ENCODE peak calls at places on chromosomes 6 and 20, in seven cellular contexts. N, G, M, W, O, U and J are unnamed samples.
A peak's percentile ranks its signal among the peaks of the same experiment; 100 is the strongest.

GRCh38 chr6:87722831-87723726 is 21.0 kb upstream of the AKIRIN2 start:
- DNase-seq in N (peak; percentile 75), W (peak; percentile 77), U (peak; percentile 51), M (peak; percentile 92), G (peak; percentile 66), O (peak; percentile 92), J (peak; percentile 84)

GRCh38 chr20:433300-433975 is 25.3 kb downstream of the RBCK1 start:
- DNase-seq in M (no peak), U (no peak), G (no peak), O (no peak), N (no peak), W (peak; percentile 86), J (no peak)

GRCh38 chr6:133430530-133430929 is 189.4 kb downstream of the EYA4 start:
- DNase-seq in W (no peak), N (no peak), G (no peak), M (no peak), U (no peak), O (no peak), J (no peak)

GRCh38 chr20:14826926-14827325 is 489.5 kb upstream of the FLRT3 start:
- DNase-seq in N (no peak), W (no peak), G (no peak), U (no peak), M (no peak), O (no peak), J (no peak)

GRCh38 chr6:151425561-151425960 is 26.4 kb downstream of the RMND1 start:
- DNase-seq in M (no peak), W (no peak), G (no peak), U (no peak), O (no peak), N (no peak), J (no peak)

GRCh38 chr6:167136376-167136775 is 13.5 kb downstream of the CCR6 start:
- DNase-seq in G (no peak), U (no peak), N (no peak), W (no peak), M (no peak), O (no peak), J (no peak)

GRCh38 chr20:12906401-12906800 is 102.4 kb upstream of the SPTLC3 start:
- DNase-seq in M (no peak), U (no peak), W (no peak), N (no peak), O (no peak), G (no peak), J (no peak)

GRCh38 chr6:13098808-13099570 is 229.3 kb downstream of the TBC1D7 start:
- DNase-seq in O (no peak), W (no peak), M (no peak), G (no peak), N (no peak), U (no peak), J (no peak)

GRCh38 chr20:54382419-54382818 is 93.0 kb upstream of the DOK5 start:
- DNase-seq in N (no peak), O (no peak), W (no peak), G (no peak), M (no peak), U (no peak), J (peak; percentile 20)

GRCh38 chr6:15352229-15352628 is 106.4 kb downstream of the JARID2 start:
- DNase-seq in U (no peak), G (no peak), W (no peak), N (no peak), M (no peak), O (no peak), J (no peak)

GRCh38 chr6:15348528-15348927 is 102.7 kb downstream of the JARID2 start:
- DNase-seq in N (no peak), G (no peak), W (no peak), O (no peak), M (no peak), U (no peak), J (no peak)

GRCh38 chr6:15349379-15349778 is 103.5 kb downstream of the JARID2 start:
- DNase-seq in M (no peak), W (no peak), N (no peak), G (no peak), O (no peak), U (no peak), J (no peak)

GRCh38 chr6:15351631-15352030 is 105.8 kb downstream of the JARID2 start:
- DNase-seq in M (no peak), O (no peak), N (no peak), U (peak; percentile 17), G (no peak), W (no peak), J (no peak)

DNA sequence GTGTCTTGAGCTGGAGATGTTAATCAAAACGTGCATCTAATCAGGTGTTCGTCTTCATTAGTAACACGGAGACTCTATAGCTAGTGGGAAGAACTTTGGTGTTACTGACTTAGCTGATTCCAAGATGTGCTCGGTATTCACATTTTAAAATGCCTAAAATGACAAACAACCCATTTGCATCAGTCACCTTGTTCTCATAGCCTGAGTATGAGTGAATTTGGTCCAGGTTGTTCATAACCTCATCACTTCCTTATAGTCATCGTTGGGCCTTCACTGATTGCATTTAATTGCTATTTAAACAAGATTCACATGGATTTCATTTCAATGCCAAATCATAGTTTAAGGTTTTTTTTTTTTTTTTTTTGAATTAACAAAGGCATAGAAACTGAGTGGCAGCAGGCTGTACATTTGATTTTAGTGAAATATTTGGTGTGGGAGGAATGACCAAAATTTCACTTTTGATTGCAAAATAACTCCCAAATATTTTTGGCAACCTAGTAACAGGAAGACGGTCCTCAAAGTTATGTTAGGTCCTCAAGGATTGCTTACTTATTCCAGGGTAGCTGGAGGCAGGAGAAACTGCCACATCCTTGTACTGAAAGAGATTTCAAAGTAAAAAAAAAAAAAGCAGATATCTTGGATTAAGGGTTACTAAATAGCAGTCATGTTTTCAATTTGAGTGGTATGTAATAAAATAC is 104.7 kb downstream of the JARID2 start:
- DNase-seq in U (no peak), N (no peak), G (no peak), W (no peak), M (no peak), O (no peak), J (no peak)
- H4K20me1 ChIP-seq in U (peaks cover 2% of the 10 kb centered on the region), N (peaks cover 6% of the 10 kb centered on the region), G (peaks cover 77% of the 10 kb centered on the region), W (no peaks in the 10 kb centered on the region), M (peaks cover 41% of the 10 kb centered on the region), O (peaks cover 2% of the 10 kb centered on the region), J (peaks cover 97% of the 10 kb centered on the region)

GRCh38 chr6:42341221-42341620 is 110.5 kb downstream of the TRERF1 start:
- DNase-seq in W (no peak), U (no peak), M (no peak), N (no peak), O (no peak), G (no peak), J (no peak)
- TF ChIP-seq POLR2AphosphoS5 in W (no peak), U (no peak), M (no peak), N (no peak), O (no peak), G (no peak), J (no peak)

GRCh38 chr6:38115633-38116022 is 296.1 kb downstream of the ZFAND3 start:
- DNase-seq in O (no peak), M (no peak), U (no peak), N (no peak), W (no peak), G (no peak), J (no peak)
- H4K20me1 ChIP-seq in O (no peaks in the 10 kb centered on the region), M (peaks cover 2% of the 10 kb centered on the region), U (no peaks in the 10 kb centered on the region), N (no peaks in the 10 kb centered on the region), W (no peaks in the 10 kb centered on the region), G (no peaks in the 10 kb centered on the region), J (no peaks in the 10 kb centered on the region)

DNA sequence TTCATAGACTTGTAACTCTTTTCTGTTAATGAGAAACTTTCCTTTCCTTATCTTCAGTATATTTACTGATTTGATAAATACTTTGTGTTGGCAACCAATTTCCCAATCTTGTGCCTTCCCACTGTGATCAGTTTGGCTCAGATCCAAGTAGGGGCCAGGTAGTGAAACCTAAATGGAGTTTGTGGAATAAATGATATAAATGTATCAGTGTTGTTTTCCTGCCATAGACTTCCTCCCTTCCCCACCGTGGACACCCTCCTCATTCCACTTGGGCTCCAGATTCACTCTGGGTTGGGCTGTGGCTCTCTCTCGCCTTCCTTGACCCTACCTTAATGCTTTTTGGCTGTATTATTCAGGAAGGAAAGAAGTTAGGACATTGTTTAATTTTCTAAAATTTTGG is 1.3 kb downstream of the ZKSCAN3 start:
- DNase-seq in N (no peak), O (peak; percentile 21), M (peak; percentile 59), G (no peak), W (no peak), U (no peak), J (no peak)
- TF ChIP-seq POLR2AphosphoS5 in N (no peak), O (no peak), M (no peak), G (no peak), W (no peak), U (no peak), J (no peak)

DNA sequence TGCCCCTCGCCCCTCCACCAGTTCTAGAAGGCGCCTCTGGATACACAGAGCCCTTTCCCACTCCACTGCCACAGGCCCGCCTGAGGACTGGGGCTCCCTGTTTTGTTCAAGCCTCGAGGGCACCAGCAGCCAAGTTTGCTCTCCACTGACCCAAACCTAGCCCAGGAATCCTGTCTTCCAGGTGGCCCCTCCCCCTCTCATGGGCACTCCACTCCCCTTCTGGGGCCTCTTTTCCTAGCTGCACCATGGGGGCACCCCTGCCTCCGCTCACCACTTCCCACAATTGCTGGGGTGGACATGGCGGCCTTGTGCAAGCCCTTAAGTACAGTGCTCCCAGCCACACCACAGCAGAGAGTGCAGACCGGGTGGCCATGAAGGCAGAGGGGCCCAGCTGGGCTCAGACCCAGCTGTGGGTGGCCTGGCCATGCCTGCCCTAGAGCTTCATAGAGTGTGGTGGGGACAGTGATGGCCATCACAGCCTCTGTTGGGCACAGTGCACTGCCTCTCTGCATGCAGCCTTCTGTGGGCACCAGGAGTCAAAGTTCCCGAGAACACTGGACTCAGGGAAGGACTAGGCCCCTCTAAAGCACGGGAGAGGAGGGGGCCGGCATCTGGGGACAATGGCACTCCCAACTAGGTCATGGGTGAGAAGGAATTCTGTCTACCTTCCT is 1.3 kb downstream of the MYL9 start:
- DNase-seq in U (no peak), N (no peak), M (no peak), W (no peak), G (no peak), O (no peak), J (no peak)
- H4K20me1 ChIP-seq in U (no peaks in the 10 kb centered on the region), N (no peaks in the 10 kb centered on the region), M (no peaks in the 10 kb centered on the region), W (no peaks in the 10 kb centered on the region), G (peaks cover 4% of the 10 kb centered on the region), O (no peaks in the 10 kb centered on the region), J (peaks cover 4% of the 10 kb centered on the region)

DNA sequence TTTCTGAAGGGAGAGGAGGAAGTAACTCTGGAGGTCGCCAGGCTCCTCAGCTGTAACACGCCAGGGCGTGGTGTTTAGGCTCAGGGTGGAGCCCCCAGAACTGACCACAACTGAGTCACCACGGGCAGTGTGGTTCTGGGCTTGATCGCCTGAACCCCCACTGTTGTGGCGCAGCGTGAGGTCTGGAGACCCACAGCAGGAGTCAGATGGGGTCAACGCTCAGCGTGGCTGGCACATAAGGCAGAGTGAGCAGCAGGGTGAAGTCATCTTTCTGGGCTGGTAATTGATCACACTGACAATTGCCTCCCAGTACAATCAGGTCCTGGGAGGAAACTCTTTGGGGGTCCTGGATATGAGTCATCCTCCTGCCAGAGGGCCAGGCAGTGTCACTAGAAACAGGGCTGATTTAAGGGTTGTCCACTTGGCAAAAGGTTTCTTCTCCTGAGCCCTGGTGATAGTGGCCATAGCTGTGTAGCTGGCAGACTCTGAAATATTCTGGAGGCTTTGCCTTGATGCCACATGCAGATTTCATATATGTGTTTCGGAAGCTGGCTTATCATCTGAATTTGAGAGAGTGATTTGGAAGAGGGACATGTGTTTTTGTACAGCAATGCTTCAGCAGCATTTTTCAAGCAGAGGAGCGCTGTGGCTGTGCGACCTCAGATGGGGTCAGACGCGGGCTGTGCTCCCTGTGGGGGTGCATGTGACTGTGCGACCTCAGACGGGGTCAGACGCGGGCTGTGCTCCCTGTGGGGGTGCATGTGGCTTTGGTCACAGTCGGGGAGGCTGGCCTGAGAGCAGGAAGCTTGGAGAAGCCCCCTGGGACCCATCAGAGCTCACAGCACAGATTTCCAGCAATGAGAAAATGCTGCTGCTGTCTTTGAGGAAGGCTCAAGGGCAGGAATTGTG is 50.0 kb downstream of the SYNJ2 start:
- DNase-seq in U (peak; percentile 72), O (no peak), N (peak; percentile 54), W (no peak), M (peak; percentile 82), G (no peak), J (no peak)
- TF ChIP-seq POLR2AphosphoS5 in U (no peak), O (no peak), N (no peak), W (no peak), M (peak; percentile 53), G (no peak), J (no peak)